ENCODE peak calls at places on chromosomes 7 and 10, in five cellular contexts. P, O, N, X and I are unnamed samples.

GRCh38 chr7:106858618-106859532 is 6.2 kb upstream of the PIK3CG start:
- DNase-seq in O (no peak), P (no peak), X (no peak), N (peak; percentile 80), I (peak; percentile 68)

GRCh38 chr7:96297873-96298272 is 24.0 kb downstream of the SLC25A13 start:
- DNase-seq in O (no peak), P (no peak), N (no peak), X (no peak), I (peak; percentile 93)

GRCh38 chr7:22364023-22364422 is 7.1 kb upstream of the RAPGEF5 start:
- DNase-seq in X (no peak), O (no peak), P (no peak), N (no peak), I (no peak)

GRCh38 chr10:123781956-123782500 is 109.6 kb downstream of the CPXM2 start:
- DNase-seq in X (no peak), O (no peak), N (no peak), P (no peak), I (no peak)

GRCh38 chr10:74373059-74373458 is 222.0 kb downstream of the ADK start:
- DNase-seq in P (no peak), X (no peak), O (no peak), N (no peak), I (no peak)

GRCh38 chr7:96346291-96346953 is 24.5 kb upstream of the SLC25A13 start:
- DNase-seq in N (no peak), P (no peak), O (no peak), X (no peak), I (peak; percentile 87)

GRCh38 chr10:112773783-112774182 is 176.3 kb upstream of the TCF7L2 start:
- DNase-seq in P (no peak), N (no peak), O (no peak), X (no peak), I (no peak)

GRCh38 chr10:102868976-102869289 is 337 bp upstream of the AS3MT start:
- DNase-seq in N (no peak), P (peak; percentile 17), X (no peak), O (no peak), I (no peak)

GRCh38 chr10:123381271-123381670 is 227.1 kb downstream of the BUB3 start:
- DNase-seq in O (no peak), X (no peak), N (no peak), P (no peak), I (peak; percentile 11)

GRCh38 chr10:10870523-10871241 is 147.0 kb upstream of the CELF2 start:
- DNase-seq in X (no peak), O (no peak), N (no peak), P (no peak), I (no peak)

GRCh38 chr10:129768437-129769355 is 195.4 kb downstream of the EBF3 start:
- DNase-seq in P (no peak), O (no peak), X (no peak), N (peak; percentile 39), I (no peak)

GRCh38 chr7:85927226-85927625 is 716.5 kb upstream of the GRM3 start:
- DNase-seq in X (no peak), N (no peak), O (no peak), P (no peak), I (no peak)